ENCODE peak calls at places on chromosomes 5 and 9, in eight cellular contexts. One of them, this sample, is unnamed.
A peak's percentile ranks its signal among the peaks of the same experiment; 100 is the strongest.

GRCh38 chr9:77384406-77384805 is 207.1 kb downstream of the VPS13A start:
- DNase-seq in hepatocyte: no peak
- DNase-seq in OCI-LY7: no peak
- DNase-seq in MM.1S: no peak
- DNase-seq in HCT116: no peak
- DNase-seq in GM23338: no peak
- DNase-seq in PC-3: peak; percentile 52
- DNase-seq in SK-N-SH: no peak
- DNase-seq in this sample: peak; percentile 58

GRCh38 chr5:151406322-151406947 is 41.0 kb upstream of the SLC36A1 start:
- DNase-seq in GM23338: peak; percentile 76
- DNase-seq in MM.1S: peak; percentile 43
- DNase-seq in HCT116: peak; percentile 26
- DNase-seq in hepatocyte: peak; percentile 25
- DNase-seq in PC-3: peak; percentile 40
- DNase-seq in OCI-LY7: peak; percentile 9
- DNase-seq in SK-N-SH: no peak
- DNase-seq in this sample: peak; percentile 28

GRCh38 chr5:134465856-134466240 is 54.2 kb upstream of the CDKN2AIPNL start:
- DNase-seq in HCT116: peak; percentile 68
- DNase-seq in PC-3: peak; percentile 86
- DNase-seq in MM.1S: peak; percentile 42
- DNase-seq in OCI-LY7: no peak
- DNase-seq in hepatocyte: peak; percentile 96
- DNase-seq in SK-N-SH: peak; percentile 95
- DNase-seq in GM23338: peak; percentile 92
- DNase-seq in this sample: peak; percentile 97

GRCh38 chr9:91034976-91035824 is 233.6 kb downstream of the SYK start:
- DNase-seq in HCT116: no peak
- DNase-seq in GM23338: no peak
- DNase-seq in MM.1S: peak; percentile 91
- DNase-seq in PC-3: no peak
- DNase-seq in OCI-LY7: peak; percentile 76
- DNase-seq in SK-N-SH: no peak
- DNase-seq in hepatocyte: no peak
- DNase-seq in this sample: peak; percentile 9

GRCh38 chr5:137432376-137432775 is 66.8 kb downstream of the SPOCK1 start:
- DNase-seq in PC-3: no peak
- DNase-seq in OCI-LY7: no peak
- DNase-seq in HCT116: no peak
- DNase-seq in MM.1S: no peak
- DNase-seq in SK-N-SH: no peak
- DNase-seq in GM23338: no peak
- DNase-seq in hepatocyte: no peak
- DNase-seq in this sample: no peak

GRCh38 chr5:39376293-39376714 is 12.0 kb upstream of the C9 start:
- DNase-seq in hepatocyte: peak; percentile 69
- DNase-seq in MM.1S: peak; percentile 72
- DNase-seq in GM23338: peak; percentile 88
- DNase-seq in SK-N-SH: peak; percentile 30
- DNase-seq in OCI-LY7: peak; percentile 50
- DNase-seq in HCT116: peak; percentile 22
- DNase-seq in PC-3: peak; percentile 94
- DNase-seq in this sample: peak; percentile 72

GRCh38 chr5:9174446-9174845 is 371.4 kb downstream of the SEMA5A start:
- DNase-seq in OCI-LY7: no peak
- DNase-seq in hepatocyte: no peak
- DNase-seq in SK-N-SH: no peak
- DNase-seq in GM23338: no peak
- DNase-seq in PC-3: no peak
- DNase-seq in HCT116: no peak
- DNase-seq in MM.1S: no peak
- DNase-seq in this sample: peak; percentile 24

GRCh38 chr5:154237946-154238345 is 47.4 kb downstream of the GALNT10 start:
- DNase-seq in hepatocyte: no peak
- DNase-seq in PC-3: no peak
- DNase-seq in MM.1S: no peak
- DNase-seq in OCI-LY7: no peak
- DNase-seq in GM23338: no peak
- DNase-seq in SK-N-SH: no peak
- DNase-seq in HCT116: no peak
- DNase-seq in this sample: no peak

GRCh38 chr9:100309992-100310391 is 42.8 kb downstream of the TEX10 start:
- DNase-seq in OCI-LY7: no peak
- DNase-seq in PC-3: no peak
- DNase-seq in hepatocyte: no peak
- DNase-seq in SK-N-SH: no peak
- DNase-seq in HCT116: no peak
- DNase-seq in GM23338: no peak
- DNase-seq in MM.1S: no peak
- DNase-seq in this sample: peak; percentile 48

GRCh38 chr5:84550222-84550621 is 165.5 kb upstream of the EDIL3 start:
- DNase-seq in SK-N-SH: no peak
- DNase-seq in HCT116: no peak
- DNase-seq in PC-3: no peak
- DNase-seq in hepatocyte: no peak
- DNase-seq in OCI-LY7: no peak
- DNase-seq in GM23338: no peak
- DNase-seq in MM.1S: no peak
- DNase-seq in this sample: no peak

GRCh38 chr9:35116898-35117551 is 1.4 kb upstream of the ATOSB start:
- DNase-seq in MM.1S: peak; percentile 95
- DNase-seq in PC-3: peak; percentile 89
- DNase-seq in GM23338: peak; percentile 98
- DNase-seq in SK-N-SH: peak; percentile 81
- DNase-seq in OCI-LY7: peak; percentile 92
- DNase-seq in HCT116: peak; percentile 86
- DNase-seq in hepatocyte: peak; percentile 97
- DNase-seq in this sample: peak; percentile 98

GRCh38 chr9:120925535-120926396 is 830 bp downstream of the TRAF1 start:
- DNase-seq in SK-N-SH: no peak
- DNase-seq in HCT116: no peak
- DNase-seq in GM23338: no peak
- DNase-seq in PC-3: peak; percentile 23
- DNase-seq in hepatocyte: peak; percentile 56
- DNase-seq in MM.1S: no peak
- DNase-seq in OCI-LY7: peak; percentile 24
- DNase-seq in this sample: peak; percentile 87

GRCh38 chr9:120924698-120925534 is 1.7 kb downstream of the TRAF1 start:
- DNase-seq in GM23338: no peak
- DNase-seq in PC-3: no peak
- DNase-seq in HCT116: no peak
- DNase-seq in OCI-LY7: no peak
- DNase-seq in SK-N-SH: no peak
- DNase-seq in hepatocyte: no peak
- DNase-seq in MM.1S: no peak
- DNase-seq in this sample: no peak

GRCh38 chr9:120921751-120922181 is 4.8 kb downstream of the TRAF1 start:
- DNase-seq in MM.1S: no peak
- DNase-seq in GM23338: no peak
- DNase-seq in OCI-LY7: peak; percentile 17
- DNase-seq in HCT116: no peak
- DNase-seq in SK-N-SH: peak; percentile 74
- DNase-seq in PC-3: no peak
- DNase-seq in hepatocyte: peak; percentile 36
- DNase-seq in this sample: no peak

GRCh38 chr9:120922404-120923173 is 4.0 kb downstream of the TRAF1 start:
- DNase-seq in GM23338: no peak
- DNase-seq in MM.1S: no peak
- DNase-seq in hepatocyte: no peak
- DNase-seq in PC-3: no peak
- DNase-seq in OCI-LY7: no peak
- DNase-seq in SK-N-SH: no peak
- DNase-seq in HCT116: no peak
- DNase-seq in this sample: no peak

GRCh38 chr9:120923620-120924328 is 2.8 kb downstream of the TRAF1 start:
- DNase-seq in OCI-LY7: no peak
- DNase-seq in SK-N-SH: no peak
- DNase-seq in hepatocyte: no peak
- DNase-seq in MM.1S: no peak
- DNase-seq in HCT116: no peak
- DNase-seq in PC-3: no peak
- DNase-seq in GM23338: no peak
- DNase-seq in this sample: no peak
- TF ChIP-seq EZH2phosphoT487 in OCI-LY7: no peak
- TF ChIP-seq EZH2phosphoT487 in SK-N-SH: no peak
- TF ChIP-seq EZH2phosphoT487 in hepatocyte: no peak
- TF ChIP-seq EZH2phosphoT487 in MM.1S: no peak
- TF ChIP-seq EZH2phosphoT487 in HCT116: no peak
- TF ChIP-seq EZH2phosphoT487 in PC-3: no peak
- TF ChIP-seq EZH2phosphoT487 in GM23338: no peak
- TF ChIP-seq EZH2phosphoT487 in this sample: no peak

GRCh38 chr5:96687080-96687479 is 24.9 kb downstream of the CAST start:
- DNase-seq in SK-N-SH: no peak
- DNase-seq in MM.1S: no peak
- DNase-seq in GM23338: no peak
- DNase-seq in HCT116: no peak
- DNase-seq in PC-3: no peak
- DNase-seq in OCI-LY7: no peak
- DNase-seq in hepatocyte: no peak
- DNase-seq in this sample: no peak
- H4K20me1 ChIP-seq in SK-N-SH: peaks cover 14% of the 10 kb centered on the region
- H4K20me1 ChIP-seq in MM.1S: no peaks in the 10 kb centered on the region
- H4K20me1 ChIP-seq in GM23338: no peaks in the 10 kb centered on the region
- H4K20me1 ChIP-seq in HCT116: no peaks in the 10 kb centered on the region
- H4K20me1 ChIP-seq in PC-3: peaks cover 3% of the 10 kb centered on the region
- H4K20me1 ChIP-seq in OCI-LY7: no peaks in the 10 kb centered on the region
- H4K20me1 ChIP-seq in hepatocyte: peaks cover 3% of the 10 kb centered on the region
- H4K20me1 ChIP-seq in this sample: no peaks in the 10 kb centered on the region

DNA sequence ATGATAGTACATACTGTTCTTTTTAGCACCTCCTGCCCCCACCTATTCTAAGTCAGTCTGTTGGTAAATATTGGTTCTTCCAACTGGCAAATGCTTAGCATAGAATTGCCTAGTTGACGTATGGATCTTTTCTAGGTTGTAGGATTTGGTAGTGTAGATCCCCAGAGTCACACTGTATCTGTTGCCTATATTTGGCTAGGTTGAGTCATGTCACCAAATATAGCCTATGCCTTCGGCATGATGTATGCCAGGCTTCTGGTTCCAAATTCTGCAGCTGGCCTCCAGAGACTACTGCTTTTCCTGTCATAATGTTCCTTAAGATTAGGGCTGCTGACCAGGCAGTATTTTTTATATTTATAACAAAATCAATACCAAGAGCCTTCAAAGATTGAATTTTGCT is 38.2 kb downstream of the CPEB4 start:
- DNase-seq in OCI-LY7: no peak
- DNase-seq in HCT116: no peak
- DNase-seq in MM.1S: no peak
- DNase-seq in PC-3: peak; percentile 81
- DNase-seq in SK-N-SH: no peak
- DNase-seq in hepatocyte: no peak
- DNase-seq in GM23338: no peak
- DNase-seq in this sample: peak; percentile 68
- TF ChIP-seq EZH2phosphoT487 in OCI-LY7: no peak
- TF ChIP-seq EZH2phosphoT487 in HCT116: no peak
- TF ChIP-seq EZH2phosphoT487 in MM.1S: no peak
- TF ChIP-seq EZH2phosphoT487 in PC-3: no peak
- TF ChIP-seq EZH2phosphoT487 in SK-N-SH: no peak
- TF ChIP-seq EZH2phosphoT487 in hepatocyte: no peak
- TF ChIP-seq EZH2phosphoT487 in GM23338: no peak
- TF ChIP-seq EZH2phosphoT487 in this sample: no peak

DNA sequence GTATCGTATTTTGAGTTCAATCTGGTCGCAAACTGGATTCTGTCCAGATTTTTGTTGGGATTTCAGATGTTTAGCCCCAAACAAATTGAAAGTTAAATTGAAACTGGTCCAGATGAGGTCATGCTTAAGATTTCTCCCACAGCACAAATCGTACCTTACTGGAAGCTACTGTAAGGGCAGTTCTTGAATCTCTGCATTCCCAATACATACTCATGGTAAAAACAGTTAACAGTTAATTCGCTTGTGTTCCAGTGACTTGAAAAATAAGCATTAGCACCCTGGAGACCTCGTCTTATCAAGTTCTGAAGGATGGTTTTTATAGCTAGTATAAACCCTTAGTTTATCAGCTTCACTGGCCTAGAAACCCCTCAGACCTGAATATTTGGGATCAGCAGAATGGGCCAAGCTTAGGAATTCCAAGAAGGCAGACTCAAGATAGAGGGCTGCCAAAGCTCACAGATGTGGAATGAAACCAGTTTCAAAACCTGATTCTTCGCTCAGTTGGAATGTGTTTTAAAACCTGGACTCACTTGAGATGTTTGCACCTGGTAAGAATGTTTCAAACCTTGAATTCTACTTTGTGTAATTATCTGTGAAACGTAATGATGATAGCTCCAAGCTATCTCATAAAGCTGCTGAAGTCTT is 103.6 kb downstream of the C9orf152 start:
- DNase-seq in MM.1S: no peak
- DNase-seq in SK-N-SH: no peak
- DNase-seq in OCI-LY7: no peak
- DNase-seq in GM23338: peak; percentile 50
- DNase-seq in hepatocyte: no peak
- DNase-seq in PC-3: no peak
- DNase-seq in HCT116: no peak
- DNase-seq in this sample: peak; percentile 41
- H4K20me1 ChIP-seq in MM.1S: no peaks in the 10 kb centered on the region
- H4K20me1 ChIP-seq in SK-N-SH: peaks cover 94% of the 10 kb centered on the region
- H4K20me1 ChIP-seq in OCI-LY7: no peaks in the 10 kb centered on the region
- H4K20me1 ChIP-seq in GM23338: no peaks in the 10 kb centered on the region
- H4K20me1 ChIP-seq in hepatocyte: no peaks in the 10 kb centered on the region
- H4K20me1 ChIP-seq in PC-3: peaks cover 32% of the 10 kb centered on the region
- H4K20me1 ChIP-seq in HCT116: peaks cover 6% of the 10 kb centered on the region
- H4K20me1 ChIP-seq in this sample: peaks cover 23% of the 10 kb centered on the region

DNA sequence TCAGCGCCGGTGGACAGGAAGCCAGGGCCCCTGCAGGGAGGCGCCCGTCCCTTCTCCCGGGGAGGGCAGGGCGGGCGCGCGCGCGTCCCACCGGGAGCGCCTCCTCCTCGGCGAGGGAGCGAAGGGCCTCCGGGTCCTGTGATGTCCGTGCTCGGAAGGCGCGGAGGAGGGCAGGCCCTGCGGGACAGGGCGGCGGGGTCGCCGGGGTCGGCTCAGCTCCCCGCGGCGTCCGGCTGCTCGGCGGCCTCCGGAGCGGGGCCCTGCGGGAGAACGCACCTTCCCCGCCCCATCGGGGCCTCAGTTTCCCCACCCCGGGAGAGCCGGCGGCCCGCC is 328 bp downstream of the EXD3 start:
- DNase-seq in MM.1S: no peak
- DNase-seq in hepatocyte: peak; percentile 68
- DNase-seq in OCI-LY7: peak; percentile 48
- DNase-seq in SK-N-SH: peak; percentile 79
- DNase-seq in PC-3: peak; percentile 22
- DNase-seq in HCT116: no peak
- DNase-seq in GM23338: no peak
- DNase-seq in this sample: peak; percentile 71
- TF ChIP-seq EZH2phosphoT487 in MM.1S: no peak
- TF ChIP-seq EZH2phosphoT487 in hepatocyte: no peak
- TF ChIP-seq EZH2phosphoT487 in OCI-LY7: no peak
- TF ChIP-seq EZH2phosphoT487 in SK-N-SH: no peak
- TF ChIP-seq EZH2phosphoT487 in PC-3: no peak
- TF ChIP-seq EZH2phosphoT487 in HCT116: no peak
- TF ChIP-seq EZH2phosphoT487 in GM23338: no peak
- TF ChIP-seq EZH2phosphoT487 in this sample: no peak

This sample was measured in GM23248.